ENCODE peak calls at places on chromosomes 3 and 15, in six cellular contexts. R, B, Q, G, P and I are unnamed samples.

GRCh38 chr15:38860253-38860652 is 295.6 kb upstream of the RASGRP1 start:
- DNase-seq in Q (no peak), B (no peak), P (no peak), G (no peak), R (no peak), I (no peak)

GRCh38 chr3:190506271-190506670 is 7.6 kb upstream of the IL1RAP start:
- DNase-seq in P (no peak), R (no peak), G (no peak), Q (no peak), B (no peak), I (no peak)

GRCh38 chr15:47331796-47332480 is 385.4 kb upstream of the SEMA6D start:
- DNase-seq in R (no peak), B (no peak), G (no peak), P (no peak), Q (no peak), I (no peak)

GRCh38 chr15:90481023-90481422 is 48.7 kb upstream of the CRTC3 start:
- DNase-seq in P (peak; percentile 9), B (no peak), G (no peak), Q (no peak), R (no peak), I (no peak)

GRCh38 chr3:190531406-190531805 is 17.5 kb downstream of the IL1RAP start:
- DNase-seq in G (no peak), P (no peak), R (no peak), B (no peak), Q (no peak), I (no peak)

GRCh38 chr15:42358141-42358540 is 1.2 kb upstream of the CAPN3 start:
- DNase-seq in B (no peak), Q (no peak), G (no peak), P (no peak), R (no peak), I (no peak)

GRCh38 chr3:50278106-50278867 is 600 bp upstream of the LSMEM2 start:
- DNase-seq in G (no peak), P (no peak), B (no peak), Q (no peak), R (no peak), I (no peak)

GRCh38 chr3:66620185-66620803 is 119.5 kb upstream of the LRIG1 start:
- DNase-seq in B (no peak), R (no peak), Q (no peak), P (no peak), G (no peak), I (no peak)

GRCh38 chr15:64925335-64926330 is 13.9 kb downstream of the ANKDD1A start:
- DNase-seq in G (no peak), R (no peak), Q (no peak), B (no peak), P (no peak), I (no peak)

GRCh38 chr3:59728509-59728908 is 678.7 kb upstream of the CFAP20DC start:
- DNase-seq in P (no peak), B (no peak), G (no peak), Q (no peak), R (no peak), I (no peak)

GRCh38 chr3:194688946-194689345 is 3.3 kb downstream of the FAM43A start:
- DNase-seq in B (no peak), R (no peak), Q (no peak), G (no peak), P (no peak), I (no peak)
- H3K4me3 ChIP-seq in B (no peak overlapping the region), R (peak overlapping the region; percentile 72), Q (no peak overlapping the region), G (no peak overlapping the region), P (no peak overlapping the region), I (no peak overlapping the region)

GRCh38 chr15:52790941-52791751 is 1.0 kb upstream of the ONECUT1 start:
- DNase-seq in R (no peak), G (no peak), Q (peak; percentile 52), B (peak; percentile 71), P (no peak), I (no peak)
- H3K27me3 ChIP-seq in R (peaks cover 49% of the 10 kb centered on the region), G (peaks cover 87% of the 10 kb centered on the region), Q (no peaks in the 10 kb centered on the region), B (peaks cover 95% of the 10 kb centered on the region), P (peaks cover 45% of the 10 kb centered on the region), I (peaks cover 93% of the 10 kb centered on the region)

GRCh38 chr3:150374975-150375374 is 33.1 kb upstream of the TSC22D2 start:
- DNase-seq in B (no peak), G (no peak), R (no peak), P (no peak), Q (no peak), I (no peak)

GRCh38 chr3:150372320-150373118 is 35.6 kb upstream of the TSC22D2 start:
- DNase-seq in B (no peak), R (no peak), Q (no peak), P (no peak), G (no peak), I (no peak)

GRCh38 chr3:150371741-150372254 is 36.3 kb upstream of the TSC22D2 start:
- DNase-seq in G (no peak), R (no peak), P (no peak), Q (peak; percentile 78), B (no peak), I (peak; percentile 99)

GRCh38 chr3:150370982-150371381 is 37.1 kb upstream of the TSC22D2 start:
- DNase-seq in R (no peak), Q (no peak), P (no peak), G (no peak), B (no peak), I (no peak)

GRCh38 chr3:150373234-150373633 is 34.9 kb upstream of the TSC22D2 start:
- DNase-seq in Q (no peak), B (no peak), G (no peak), R (no peak), P (no peak), I (no peak)
- H3K4me3 ChIP-seq in Q (no peak overlapping the region), B (no peak overlapping the region), G (no peak overlapping the region), R (no peak overlapping the region), P (no peak overlapping the region), I (no peak overlapping the region)

GRCh38 chr15:92112711-92113110 is 259.2 kb downstream of the SLCO3A1 start:
- DNase-seq in B (no peak), R (no peak), P (no peak), Q (no peak), G (no peak), I (no peak)

GRCh38 chr15:92111756-92112155 is 258.2 kb downstream of the SLCO3A1 start:
- DNase-seq in P (no peak), B (no peak), G (no peak), R (no peak), Q (no peak), I (no peak)

GRCh38 chr15:92112180-92112579 is 258.7 kb downstream of the SLCO3A1 start:
- DNase-seq in B (no peak), G (no peak), P (no peak), R (no peak), Q (no peak), I (no peak)

GRCh38 chr15:92115834-92116233 is 262.3 kb downstream of the SLCO3A1 start:
- DNase-seq in B (no peak), G (no peak), Q (no peak), R (no peak), P (no peak), I (no peak)

DNA sequence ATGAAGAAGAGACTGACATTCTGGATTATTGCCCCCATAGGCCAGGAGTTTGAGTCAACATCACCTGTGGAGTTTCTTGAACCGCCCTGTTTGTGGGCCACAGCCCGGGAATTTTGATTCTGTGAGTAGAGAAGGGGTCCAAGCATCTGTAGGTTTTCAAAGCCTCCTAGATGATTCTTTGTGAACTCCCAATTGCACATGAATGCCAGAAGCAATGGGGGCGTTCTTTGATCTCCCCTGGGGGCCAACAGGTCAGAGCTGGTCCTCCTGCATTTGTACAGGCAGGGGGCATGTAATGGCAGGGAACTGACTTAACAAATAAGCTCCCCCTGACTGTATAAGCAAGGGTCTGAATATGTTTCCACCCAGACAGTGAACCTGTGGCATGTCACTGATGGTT is 260.3 kb downstream of the SLCO3A1 start:
- DNase-seq in Q (no peak), B (no peak), G (no peak), R (no peak), P (no peak), I (no peak)
- H3K27me3 ChIP-seq in Q (no peaks in the 10 kb centered on the region), B (no peaks in the 10 kb centered on the region), G (no peaks in the 10 kb centered on the region), R (no peaks in the 10 kb centered on the region), P (no peaks in the 10 kb centered on the region), I (no peaks in the 10 kb centered on the region)

GRCh38 chr3:177197041-177197933 is at the start of gene TBL1XR1:
- DNase-seq in Q (peak; percentile 92), R (peak; percentile 51), P (peak; percentile 84), B (peak; percentile 96), G (peak; percentile 94), I (peak; percentile 77)
- H3K4me3 ChIP-seq in Q (peak within 1 kb of the TSS; percentile 57), R (peak within 1 kb of the TSS; percentile 99), P (peak within 1 kb of the TSS; percentile 93), B (peak within 1 kb of the TSS; percentile 51), G (peak within 1 kb of the TSS; percentile 74), I (peak within 1 kb of the TSS; percentile 78)

DNA sequence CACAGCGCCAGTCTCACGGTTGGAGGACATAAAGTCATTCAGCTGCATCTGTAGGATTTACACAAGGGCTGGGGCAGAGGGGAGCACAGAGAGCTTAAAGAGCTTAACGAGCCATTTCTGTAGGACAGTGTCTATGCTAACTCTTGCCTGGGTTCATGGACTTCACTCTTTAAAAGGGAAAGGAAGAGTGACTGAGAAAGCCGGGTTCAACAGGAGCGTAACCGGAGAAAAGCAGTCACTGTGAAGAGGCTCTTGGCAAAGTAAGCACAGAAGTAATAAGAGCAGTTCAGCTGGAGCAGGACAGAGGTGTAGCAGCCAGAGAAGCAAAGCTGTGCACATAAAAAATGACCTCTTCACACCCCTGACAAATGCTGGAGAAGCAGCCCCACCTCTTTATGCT is 66.5 kb downstream of the USF3 start:
- DNase-seq in R (no peak), G (no peak), B (no peak), P (no peak), Q (no peak), I (no peak)
- H3K27me3 ChIP-seq in R (no peaks in the 10 kb centered on the region), G (no peaks in the 10 kb centered on the region), B (no peaks in the 10 kb centered on the region), P (no peaks in the 10 kb centered on the region), Q (no peaks in the 10 kb centered on the region), I (no peaks in the 10 kb centered on the region)

GRCh38 chr15:76168237-76168984 is 108.6 kb downstream of the TMEM266 start:
- DNase-seq in Q (no peak), P (no peak), G (no peak), B (no peak), R (no peak), I (no peak)
- H3K4me3 ChIP-seq in Q (no peak overlapping the region), P (no peak overlapping the region), G (no peak overlapping the region), B (no peak overlapping the region), R (no peak overlapping the region), I (no peak overlapping the region)